ENCODE peak calls at places on chromosome 11, in ten cellular contexts. One of them, this sample, is unnamed.

GRCh38 chr11:58513747-58514367 is 6.0 kb upstream of the OR5B21 start:
- DNase-seq in PC-3: peak
- DNase-seq in substantia nigra: no peak
- DNase-seq in HFFc6: peak
- DNase-seq in nephron progenitor cell: peak
- DNase-seq in MCF 10A: peak
- DNase-seq in thoracic aorta: no peak
- DNase-seq in effector memory CD8-positive, alpha-beta T cell: no peak
- DNase-seq in hippocampal formation: peak
- DNase-seq in dorsolateral prefrontal cortex: no peak
- DNase-seq in this sample: no peak

GRCh38 chr11:134579709-134580634 is 167.9 kb upstream of the B3GAT1 start:
- DNase-seq in HFFc6: no peak
- DNase-seq in nephron progenitor cell: no peak
- DNase-seq in effector memory CD8-positive, alpha-beta T cell: no peak
- DNase-seq in PC-3: no peak
- DNase-seq in MCF 10A: no peak
- DNase-seq in dorsolateral prefrontal cortex: no peak
- DNase-seq in substantia nigra: no peak
- DNase-seq in thoracic aorta: no peak
- DNase-seq in hippocampal formation: no peak
- DNase-seq in this sample: no peak

GRCh38 chr11:68965901-68966868 is 14.6 kb downstream of the MRGPRD start:
- DNase-seq in PC-3: no peak
- DNase-seq in dorsolateral prefrontal cortex: no peak
- DNase-seq in nephron progenitor cell: no peak
- DNase-seq in hippocampal formation: no peak
- DNase-seq in effector memory CD8-positive, alpha-beta T cell: no peak
- DNase-seq in substantia nigra: no peak
- DNase-seq in MCF 10A: no peak
- DNase-seq in thoracic aorta: no peak
- DNase-seq in HFFc6: no peak
- DNase-seq in this sample: no peak

GRCh38 chr11:115476463-115477286 is 27.5 kb downstream of the CADM1 start:
- DNase-seq in nephron progenitor cell: no peak
- DNase-seq in dorsolateral prefrontal cortex: no peak
- DNase-seq in effector memory CD8-positive, alpha-beta T cell: no peak
- DNase-seq in PC-3: no peak
- DNase-seq in MCF 10A: no peak
- DNase-seq in substantia nigra: no peak
- DNase-seq in thoracic aorta: no peak
- DNase-seq in hippocampal formation: no peak
- DNase-seq in HFFc6: no peak
- DNase-seq in this sample: no peak

GRCh38 chr11:118318112-118319030 is 13.8 kb downstream of the CD3E start:
- DNase-seq in nephron progenitor cell: no peak
- DNase-seq in thoracic aorta: no peak
- DNase-seq in effector memory CD8-positive, alpha-beta T cell: no peak
- DNase-seq in HFFc6: no peak
- DNase-seq in PC-3: peak
- DNase-seq in dorsolateral prefrontal cortex: no peak
- DNase-seq in MCF 10A: peak
- DNase-seq in hippocampal formation: no peak
- DNase-seq in substantia nigra: no peak
- DNase-seq in this sample: no peak

GRCh38 chr11:69800278-69800677 is 18.9 kb downstream of the FGF3 start:
- DNase-seq in PC-3: no peak
- DNase-seq in MCF 10A: no peak
- DNase-seq in nephron progenitor cell: no peak
- DNase-seq in hippocampal formation: no peak
- DNase-seq in dorsolateral prefrontal cortex: no peak
- DNase-seq in substantia nigra: no peak
- DNase-seq in HFFc6: no peak
- DNase-seq in effector memory CD8-positive, alpha-beta T cell: no peak
- DNase-seq in thoracic aorta: no peak
- DNase-seq in this sample: no peak

GRCh38 chr11:33891714-33892327 is at the start of gene LMO2:
- DNase-seq in nephron progenitor cell: no peak
- DNase-seq in HFFc6: no peak
- DNase-seq in hippocampal formation: no peak
- DNase-seq in dorsolateral prefrontal cortex: no peak
- DNase-seq in PC-3: no peak
- DNase-seq in MCF 10A: no peak
- DNase-seq in thoracic aorta: no peak
- DNase-seq in effector memory CD8-positive, alpha-beta T cell: no peak
- DNase-seq in substantia nigra: no peak
- DNase-seq in this sample: no peak

GRCh38 chr11:119416606-119417580 is 6.1 kb downstream of the THY1 start:
- DNase-seq in hippocampal formation: peak
- DNase-seq in substantia nigra: no peak
- DNase-seq in PC-3: peak
- DNase-seq in effector memory CD8-positive, alpha-beta T cell: no peak
- DNase-seq in MCF 10A: peak
- DNase-seq in dorsolateral prefrontal cortex: no peak
- DNase-seq in HFFc6: peak
- DNase-seq in thoracic aorta: no peak
- DNase-seq in nephron progenitor cell: no peak
- DNase-seq in this sample: no peak

GRCh38 chr11:66371627-66372415 is at the start of gene SLC29A2:
- DNase-seq in HFFc6: no peak
- DNase-seq in thoracic aorta: no peak
- DNase-seq in MCF 10A: peak
- DNase-seq in hippocampal formation: no peak
- DNase-seq in dorsolateral prefrontal cortex: peak
- DNase-seq in substantia nigra: no peak
- DNase-seq in nephron progenitor cell: peak
- DNase-seq in effector memory CD8-positive, alpha-beta T cell: peak
- DNase-seq in PC-3: peak
- DNase-seq in this sample: peak

GRCh38 chr11:37849731-37850130 is 1251.7 kb upstream of the RAG2 start:
- DNase-seq in thoracic aorta: no peak
- DNase-seq in substantia nigra: no peak
- DNase-seq in dorsolateral prefrontal cortex: no peak
- DNase-seq in hippocampal formation: no peak
- DNase-seq in HFFc6: no peak
- DNase-seq in PC-3: no peak
- DNase-seq in effector memory CD8-positive, alpha-beta T cell: no peak
- DNase-seq in MCF 10A: no peak
- DNase-seq in nephron progenitor cell: no peak
- DNase-seq in this sample: no peak

GRCh38 chr11:65454311-65454695 is 31.7 kb downstream of the NEAT1 start:
- DNase-seq in PC-3: peak
- DNase-seq in HFFc6: no peak
- DNase-seq in effector memory CD8-positive, alpha-beta T cell: no peak
- DNase-seq in hippocampal formation: no peak
- DNase-seq in nephron progenitor cell: no peak
- DNase-seq in MCF 10A: no peak
- DNase-seq in thoracic aorta: no peak
- DNase-seq in substantia nigra: no peak
- DNase-seq in dorsolateral prefrontal cortex: no peak
- DNase-seq in this sample: no peak

GRCh38 chr11:1081601-1082311 is 7.1 kb downstream of the MUC2 start:
- DNase-seq in nephron progenitor cell: no peak
- DNase-seq in substantia nigra: no peak
- DNase-seq in HFFc6: no peak
- DNase-seq in PC-3: no peak
- DNase-seq in effector memory CD8-positive, alpha-beta T cell: no peak
- DNase-seq in thoracic aorta: no peak
- DNase-seq in MCF 10A: no peak
- DNase-seq in hippocampal formation: no peak
- DNase-seq in dorsolateral prefrontal cortex: peak
- DNase-seq in this sample: no peak

GRCh38 chr11:130070109-130070828 is 575 bp downstream of the APLP2 start:
- DNase-seq in PC-3: peak
- DNase-seq in hippocampal formation: peak
- DNase-seq in substantia nigra: no peak
- DNase-seq in HFFc6: peak
- DNase-seq in thoracic aorta: no peak
- DNase-seq in effector memory CD8-positive, alpha-beta T cell: peak
- DNase-seq in MCF 10A: peak
- DNase-seq in nephron progenitor cell: peak
- DNase-seq in dorsolateral prefrontal cortex: peak
- DNase-seq in this sample: no peak

GRCh38 chr11:65225284-65226102 is 36.3 kb upstream of the POLA2 start:
- DNase-seq in nephron progenitor cell: peak
- DNase-seq in HFFc6: peak
- DNase-seq in hippocampal formation: no peak
- DNase-seq in effector memory CD8-positive, alpha-beta T cell: peak
- DNase-seq in thoracic aorta: no peak
- DNase-seq in MCF 10A: peak
- DNase-seq in PC-3: no peak
- DNase-seq in dorsolateral prefrontal cortex: peak
- DNase-seq in substantia nigra: no peak
- DNase-seq in this sample: peak